ENCODE peak calls at places on chromosomes 16 and 17, in ten cellular contexts. M is H9; V is heart left ventricle; E is lower lobe of right lung; P is suprapubic skin; K is mesendoderm; A is CD8-positive, alpha-beta memory T cell; O is body of pancreas; H is cardiac muscle cell; Y is endodermal cell. X is an unnamed sample.

GRCh38 chr17:45747907-45748306 is 36.2 kb upstream of the CRHR1 start:
- DNase-seq in E (no peak), O (no peak), V (no peak), K (no peak), P (no peak), H (no peak), Y (no peak), A (no peak), M (no peak), X (no peak)

GRCh38 chr16:88611220-88611821 is 27.1 kb upstream of the IL17C start:
- DNase-seq in V (no peak), P (no peak), A (no peak), E (no peak), K (peak; percentile 73), H (no peak), M (peak; percentile 56), Y (peak; percentile 71), O (no peak), X (no peak)

GRCh38 chr17:44781553-44782348 is 23.0 kb downstream of the ADAM11 start:
- DNase-seq in E (no peak), P (no peak), M (peak; percentile 69), A (no peak), H (peak; percentile 27), O (no peak), V (peak; percentile 73), K (peak; percentile 58), Y (peak; percentile 84), X (no peak)

GRCh38 chr16:82761858-82762257 is 135.1 kb downstream of the CDH13 start:
- DNase-seq in O (no peak), Y (no peak), V (no peak), A (no peak), P (no peak), K (no peak), H (peak; percentile 41), E (no peak), M (no peak), X (no peak)

GRCh38 chr17:39270923-39271322 is 45.2 kb upstream of the STAC2 start:
- DNase-seq in E (no peak), V (no peak), M (no peak), Y (peak; percentile 63), P (no peak), K (peak; percentile 32), H (peak; percentile 80), O (no peak), A (no peak), X (no peak)

GRCh38 chr17:77036841-77037381 is 103.9 kb upstream of the SEC14L1 start:
- DNase-seq in M (no peak), Y (no peak), H (peak; percentile 26), K (no peak), P (no peak), V (peak; percentile 40), A (no peak), E (no peak), O (no peak), X (no peak)

GRCh38 chr17:55576237-55576998 is 65.2 kb upstream of the SMIM36 start:
- DNase-seq in K (peak; percentile 16), H (peak; percentile 76), V (no peak), P (no peak), Y (no peak), A (no peak), O (no peak), E (peak; percentile 44), M (no peak), X (no peak)

GRCh38 chr16:49608801-49609200 is 235.2 kb downstream of the C16orf78 start:
- DNase-seq in H (peak; percentile 77), K (peak; percentile 78), M (peak; percentile 50), A (no peak), Y (peak; percentile 72), V (no peak), E (no peak), P (no peak), O (no peak), X (peak; percentile 62)

GRCh38 chr17:2174048-2174447 is 119.1 kb downstream of the HIC1 start:
- DNase-seq in K (no peak), P (no peak), H (no peak), O (no peak), Y (no peak), M (no peak), V (no peak), E (no peak), A (no peak), X (no peak)

GRCh38 chr17:64315032-64315490 is 52.0 kb upstream of the TEX2 start:
- DNase-seq in O (peak; percentile 62), K (no peak), P (peak; percentile 95), A (no peak), E (peak; percentile 85), M (no peak), V (peak; percentile 92), H (peak; percentile 96), Y (no peak), X (no peak)

GRCh38 chr16:61887903-61888302 is 148.3 kb downstream of the CDH8 start:
- DNase-seq in A (no peak), K (peak; percentile 91), Y (peak; percentile 69), M (no peak), P (no peak), O (no peak), H (peak; percentile 26), E (no peak), V (peak; percentile 24), X (no peak)

GRCh38 chr17:44878627-44879221 is 20.5 kb downstream of the EFTUD2 start:
- DNase-seq in P (no peak), H (peak; percentile 58), E (no peak), V (no peak), Y (peak; percentile 70), O (peak; percentile 28), M (no peak), A (no peak), K (peak; percentile 20), X (no peak)

GRCh38 chr17:35523296-35523695 is 14.2 kb downstream of the SLFN12L start:
- DNase-seq in V (no peak), A (no peak), M (no peak), H (no peak), O (no peak), E (no peak), P (no peak), K (no peak), Y (no peak), X (no peak)

GRCh38 chr16:25893332-25893731 is 201.6 kb downstream of the HS3ST4 start:
- DNase-seq in H (no peak), P (no peak), E (no peak), A (no peak), Y (peak; percentile 56), V (no peak), O (no peak), K (peak; percentile 37), M (no peak), X (no peak)

GRCh38 chr16:85005278-85006069 is 5.9 kb downstream of the ZDHHC7 start:
- DNase-seq in E (peak; percentile 15), P (no peak), H (no peak), A (no peak), M (no peak), Y (no peak), K (peak; percentile 67), V (no peak), O (no peak), X (no peak)
- H3K4me1 ChIP-seq in E (peaks cover 99% of the 10 kb centered on the region), P (peaks cover 97% of the 10 kb centered on the region), H (peaks cover 47% of the 10 kb centered on the region), A (peaks cover 54% of the 10 kb centered on the region), M (peaks cover 2% of the 10 kb centered on the region), Y (no peaks in the 10 kb centered on the region), K (peaks cover 13% of the 10 kb centered on the region), V (peaks cover 46% of the 10 kb centered on the region), O (peaks cover 93% of the 10 kb centered on the region), X (peaks cover 99% of the 10 kb centered on the region)

GRCh38 chr16:73040136-73040535 is 7.8 kb downstream of the ZFHX3 start:
- DNase-seq in E (no peak), Y (peak; percentile 83), M (peak; percentile 92), A (no peak), V (no peak), K (peak; percentile 49), O (no peak), P (no peak), H (no peak), X (no peak)
- H3K4me1 ChIP-seq in E (peaks cover 51% of the 10 kb centered on the region), Y (peaks cover 6% of the 10 kb centered on the region), M (peaks cover 20% of the 10 kb centered on the region), A (no peaks in the 10 kb centered on the region), V (peaks cover 39% of the 10 kb centered on the region), K (peaks cover 11% of the 10 kb centered on the region), O (peaks cover 64% of the 10 kb centered on the region), P (peaks cover 46% of the 10 kb centered on the region), H (peaks cover 66% of the 10 kb centered on the region), X (peaks cover 63% of the 10 kb centered on the region)

DNA sequence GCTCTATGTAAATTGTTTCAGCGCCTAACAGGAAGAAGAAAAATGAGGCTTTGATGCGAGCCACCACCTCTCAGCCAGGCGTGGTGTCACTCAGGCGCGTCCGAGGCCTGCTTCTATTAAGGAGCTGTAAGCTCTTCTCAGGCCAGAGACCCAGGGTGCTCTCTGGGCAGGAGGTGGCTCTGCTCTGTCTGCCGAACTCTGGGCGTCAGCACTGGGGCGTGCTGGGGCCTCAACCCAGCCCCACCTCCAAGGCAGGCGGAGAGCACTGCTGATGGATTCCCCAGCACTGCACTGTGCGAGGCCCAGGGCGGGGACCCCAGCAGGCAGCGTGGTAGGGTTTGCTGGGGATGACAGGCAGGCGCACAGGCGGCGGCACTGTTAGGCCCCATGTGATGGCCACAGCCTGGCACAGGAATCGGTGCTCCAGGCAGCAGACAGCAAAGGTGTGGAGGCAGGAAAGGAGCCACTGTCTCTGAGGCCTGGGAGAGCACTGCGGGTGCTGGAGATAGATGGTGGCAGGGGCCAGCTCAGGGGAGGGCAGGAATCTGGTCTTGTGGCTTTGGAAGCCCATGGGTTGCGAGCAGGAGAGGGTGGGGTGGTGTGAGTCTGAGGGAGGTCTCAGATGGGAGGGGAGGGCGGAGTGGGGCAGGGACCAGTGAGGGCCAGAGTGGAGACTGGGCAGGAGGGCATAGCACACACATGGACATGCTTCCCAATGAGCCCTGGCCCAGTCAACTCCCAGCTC is 70.3 kb downstream of the SREBF1 start:
- DNase-seq in M (no peak), K (no peak), H (no peak), E (no peak), P (no peak), V (no peak), O (no peak), A (no peak), Y (no peak), X (no peak)
- H3K4me1 ChIP-seq in M (no peaks in the 10 kb centered on the region), K (no peaks in the 10 kb centered on the region), H (peaks cover 44% of the 10 kb centered on the region), E (peaks cover 21% of the 10 kb centered on the region), P (peaks cover 38% of the 10 kb centered on the region), V (peaks cover 34% of the 10 kb centered on the region), O (peaks cover 24% of the 10 kb centered on the region), A (peaks cover 5% of the 10 kb centered on the region), Y (peaks cover 4% of the 10 kb centered on the region), X (peaks cover 54% of the 10 kb centered on the region)

GRCh38 chr16:75648265-75649076 is 898 bp downstream of the TERF2IP start:
- DNase-seq in P (peak; percentile 93), Y (peak; percentile 93), M (peak; percentile 81), A (peak; percentile 90), H (peak; percentile 74), E (peak; percentile 90), O (peak; percentile 86), K (peak; percentile 87), V (peak; percentile 86), X (no peak)

GRCh38 chr16:75644240-75645012 is 3.0 kb downstream of the KARS1 start:
- DNase-seq in M (no peak), P (no peak), Y (no peak), A (no peak), V (no peak), H (no peak), O (no peak), E (no peak), K (peak; percentile 26), X (no peak)

GRCh38 chr16:75647492-75648264 is at the start of the genes KARS1 and TERF2IP:
- DNase-seq in O (peak; percentile 92), M (peak; percentile 95), K (peak; percentile 97), A (peak; percentile 97), E (peak; percentile 95), P (peak; percentile 95), V (peak; percentile 94), H (peak; percentile 92), Y (peak; percentile 97), X (no peak)

DNA sequence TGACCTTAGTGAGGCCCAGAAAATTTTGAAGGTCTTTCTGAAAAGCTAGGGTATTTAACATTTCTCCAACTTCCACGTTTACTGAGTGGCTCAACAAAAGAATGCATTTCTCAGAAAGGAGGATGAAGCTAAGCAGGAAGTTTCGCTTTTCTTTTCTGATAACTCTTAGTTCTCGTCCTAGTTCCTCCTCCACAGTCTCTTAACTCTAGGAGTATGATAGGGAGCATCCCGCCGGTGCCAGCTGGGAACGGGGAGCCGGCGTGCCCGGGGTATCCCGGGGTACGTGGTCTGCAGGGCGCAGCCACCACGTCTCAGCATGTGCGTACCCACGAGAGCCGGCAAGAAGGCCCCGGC is 350 bp downstream of the KARS1 start:
- DNase-seq in M (no peak), O (no peak), Y (no peak), V (no peak), K (no peak), A (no peak), P (no peak), H (no peak), E (no peak), X (no peak)
- H3K4me1 ChIP-seq in M (no peaks in the 10 kb centered on the region), O (peaks cover 49% of the 10 kb centered on the region), Y (no peaks in the 10 kb centered on the region), V (peaks cover 31% of the 10 kb centered on the region), K (peaks cover 3% of the 10 kb centered on the region), A (peaks cover 50% of the 10 kb centered on the region), P (peaks cover 53% of the 10 kb centered on the region), H (peaks cover 17% of the 10 kb centered on the region), E (peaks cover 45% of the 10 kb centered on the region), X (peaks cover 65% of the 10 kb centered on the region)